ENCODE peak calls at places on chromosomes 11 and 22, in six cellular contexts. U is stimulated activated naive CD8-positive, alpha-beta T cell treated with anti-CD3 and anti-CD28 coated beads, Interleukin-15, amount 100 ng/mL, for 72 hours; P is left lung; K is SK-N-SH treated with all-trans-retinoic acid at 6 μM for 48 hours; J is naive thymus-derived CD4-positive, alpha-beta T cell; G is activated CD4-positive, CD25-positive, alpha-beta regulatory T cell treated with anti-CD3 and anti-CD28 coated beads, Interleukin-2, amount 50 U/mL, for 24 hours. V is an unnamed sample.

GRCh38 chr22:40638261-40638660 is 1.7 kb upstream of the MRTFA start:
- ATAC-seq in U (no peak), P (no peak), K (no peak), J (no peak), G (no peak), V (no peak)

GRCh38 chr11:61776561-61777075 is 15.8 kb downstream of the TMEM258 start:
- ATAC-seq in U (peak; percentile 72), P (peak; percentile 51), K (peak; percentile 85), J (peak; percentile 66), G (peak; percentile 61), V (peak; percentile 34)

GRCh38 chr11:12232819-12233601 is 122.6 kb downstream of the MICAL2 start:
- ATAC-seq in U (no peak), P (no peak), K (peak; percentile 78), J (no peak), G (no peak), V (no peak)

GRCh38 chr11:100740440-100740839 is 53.4 kb downstream of the ARHGAP42 start:
- ATAC-seq in U (no peak), P (peak; percentile 53), K (no peak), J (no peak), G (no peak), V (no peak)

GRCh38 chr11:108559340-108559739 is 34.2 kb downstream of the EXPH5 start:
- ATAC-seq in U (no peak), P (no peak), K (peak; percentile 71), J (peak; percentile 65), G (no peak), V (no peak)

GRCh38 chr11:6567371-6567745 is 36.1 kb downstream of the RRP8 start:
- ATAC-seq in U (no peak), P (no peak), K (no peak), J (no peak), G (no peak), V (no peak)

GRCh38 chr11:132245558-132246385 is 875.4 kb downstream of the NTM start:
- ATAC-seq in U (no peak), P (no peak), K (no peak), J (no peak), G (no peak), V (peak; percentile 6)

GRCh38 chr22:25403752-25404471 is 160.6 kb upstream of the GRK3 start:
- ATAC-seq in U (peak; percentile 45), P (peak; percentile 2), K (peak; percentile 49), J (no peak), G (no peak), V (peak; percentile 37)

GRCh38 chr22:29567338-29567737 is 13.6 kb downstream of the NIPSNAP1 start:
- ATAC-seq in U (no peak), P (no peak), K (no peak), J (no peak), G (no peak), V (no peak)

GRCh38 chr11:66880484-66881211 is 23.8 kb downstream of the LRFN4 start:
- ATAC-seq in U (no peak), P (peak; percentile 12), K (no peak), J (peak; percentile 36), G (no peak), V (no peak)

GRCh38 chr11:67449116-67449844 is 3.2 kb downstream of the GPR152 start:
- ATAC-seq in U (no peak), P (peak; percentile 68), K (no peak), J (no peak), G (no peak), V (no peak)

GRCh38 chr11:120766318-120766717 is 254.8 kb downstream of the GRIK4 start:
- ATAC-seq in U (no peak), P (no peak), K (no peak), J (no peak), G (no peak), V (no peak)

GRCh38 chr11:86818466-86819282 is 18.3 kb downstream of the PRSS23 start:
- ATAC-seq in U (no peak), P (peak; percentile 85), K (peak; percentile 51), J (peak; percentile 56), G (no peak), V (no peak)

GRCh38 chr11:27304514-27304913 is 58.5 kb downstream of the CCDC34 start:
- ATAC-seq in U (no peak), P (no peak), K (no peak), J (no peak), G (no peak), V (no peak)

GRCh38 chr11:35323076-35323868 is 96.1 kb downstream of the SLC1A2 start:
- ATAC-seq in U (no peak), P (no peak), K (peak; percentile 75), J (no peak), G (no peak), V (no peak)

GRCh38 chr11:86551286-86551685 is 121.1 kb downstream of the ME3 start:
- ATAC-seq in U (no peak), P (peak; percentile 54), K (peak; percentile 81), J (no peak), G (no peak), V (no peak)

GRCh38 chr11:134503596-134503995 is 91.6 kb upstream of the B3GAT1 start:
- ATAC-seq in U (no peak), P (no peak), K (no peak), J (no peak), G (no peak), V (no peak)

GRCh38 chr11:96260067-96260511 is 82.9 kb downstream of the MAML2 start:
- ATAC-seq in U (no peak), P (no peak), K (no peak), J (no peak), G (no peak), V (no peak)

GRCh38 chr11:130636672-130637463 is 188.4 kb downstream of the ADAMTS15 start:
- ATAC-seq in U (no peak), P (peak; percentile 81), K (peak; percentile 80), J (no peak), G (peak; percentile 74), V (no peak)

GRCh38 chr11:135061166-135061565 is 649.1 kb upstream of the B3GAT1 start:
- ATAC-seq in U (no peak), P (no peak), K (no peak), J (no peak), G (no peak), V (no peak)

GRCh38 chr11:44469412-44469811 is 96.1 kb upstream of the CD82 start:
- ATAC-seq in U (no peak), P (no peak), K (no peak), J (no peak), G (no peak), V (no peak)

GRCh38 chr11:92246637-92247036 is 22.0 kb downstream of the FAT3 start:
- ATAC-seq in U (no peak), P (no peak), K (peak; percentile 34), J (no peak), G (no peak), V (no peak)

GRCh38 chr11:132493786-132494185 is 1038.5 kb downstream of the OPCML start:
- ATAC-seq in U (no peak), P (no peak), K (no peak), J (no peak), G (no peak), V (no peak)

GRCh38 chr22:44764974-44765373 is 12.6 kb downstream of the ARHGAP8 start:
- ATAC-seq in U (no peak), P (no peak), K (no peak), J (no peak), G (no peak), V (no peak)

GRCh38 chr11:113278925-113279324 is 35.5 kb upstream of the TTC12 start:
- ATAC-seq in U (no peak), P (no peak), K (peak; percentile 30), J (no peak), G (no peak), V (no peak)

GRCh38 chr22:33654173-33654890 is 265.9 kb downstream of the LARGE1 start:
- ATAC-seq in U (no peak), P (no peak), K (no peak), J (no peak), G (no peak), V (no peak)

GRCh38 chr11:8059571-8060011 is 21.4 kb upstream of the TUB start:
- ATAC-seq in U (no peak), P (no peak), K (no peak), J (no peak), G (no peak), V (no peak)

GRCh38 chr11:108199446-108200321 is 22.8 kb downstream of the NPAT start:
- ATAC-seq in U (peak; percentile 96), P (peak; percentile 57), K (no peak), J (peak; percentile 85), G (peak; percentile 85), V (peak; percentile 98)

GRCh38 chr11:123308077-123308476 is 113.0 kb upstream of the CLMP start:
- ATAC-seq in U (no peak), P (peak; percentile 85), K (peak; percentile 82), J (no peak), G (no peak), V (no peak)

GRCh38 chr11:62573006-62573591 is 592 bp downstream of the EEF1G start:
- ATAC-seq in U (no peak), P (peak; percentile 4), K (peak; percentile 46), J (no peak), G (no peak), V (peak; percentile 3)

GRCh38 chr22:16815073-16815472 is 10.1 kb downstream of the XKR3 start:
- ATAC-seq in U (no peak), P (no peak), K (no peak), J (no peak), G (no peak), V (no peak)

GRCh38 chr11:125429174-125429707 is 66.8 kb downstream of the FEZ1 start:
- ATAC-seq in U (peak; percentile 52), P (peak; percentile 58), K (peak; percentile 70), J (peak; percentile 38), G (no peak), V (peak; percentile 35)